ENCODE peak calls at places on chromosomes 1 and 21, in six cellular contexts. W is K562, I is SK-N-SH, Q is HepG2, X is H1, B is HCT116. H is an unnamed sample.

GRCh38 chr1:163565171-163565570 is 243.4 kb downstream of the NUF2 start:
- DNase-seq in W (no peak), I (no peak), Q (no peak), X (no peak), B (no peak), H (no peak)

GRCh38 chr1:195584870-195585624 is 1023.2 kb downstream of the KCNT2 start:
- DNase-seq in W (no peak), I (no peak), Q (no peak), X (no peak), B (peak; percentile 31), H (no peak)

GRCh38 chr1:48761411-48761810 is 15.3 kb downstream of the BEND5 start:
- DNase-seq in W (no peak), I (no peak), Q (no peak), X (no peak), B (no peak), H (no peak)

GRCh38 chr1:190633488-190633887 is 155.8 kb upstream of the BRINP3 start:
- DNase-seq in W (no peak), I (no peak), Q (no peak), X (no peak), B (no peak), H (no peak)

GRCh38 chr1:186945146-186945545 is 116.4 kb downstream of the PLA2G4A start:
- DNase-seq in W (no peak), I (no peak), Q (no peak), X (no peak), B (no peak), H (no peak)

GRCh38 chr1:29478046-29478791 is 241.9 kb downstream of the PTPRU start:
- DNase-seq in W (no peak), I (no peak), Q (no peak), X (peak; percentile 70), B (no peak), H (no peak)

GRCh38 chr1:155125946-155126493 is 1.7 kb upstream of the EFNA1 start:
- DNase-seq in W (no peak), I (no peak), Q (peak; percentile 88), X (peak; percentile 70), B (no peak), H (peak; percentile 75)

GRCh38 chr1:204623365-204623893 is 62.1 kb downstream of the LRRN2 start:
- DNase-seq in W (peak; percentile 94), I (peak; percentile 40), Q (peak; percentile 71), X (no peak), B (peak; percentile 26), H (peak; percentile 18)

GRCh38 chr1:91884459-91885290 is 1.3 kb downstream of the TGFBR3 start:
- DNase-seq in W (no peak), I (peak; percentile 19), Q (peak; percentile 43), X (peak; percentile 57), B (no peak), H (no peak)

GRCh38 chr1:204962742-204963632 is 80.0 kb upstream of the CNTN2 start:
- DNase-seq in W (no peak), I (no peak), Q (no peak), X (no peak), B (no peak), H (no peak)

GRCh38 chr21:36727886-36728285 is 29.0 kb downstream of the SIM2 start:
- DNase-seq in W (no peak), I (no peak), Q (no peak), X (no peak), B (no peak), H (no peak)

GRCh38 chr1:226691257-226691656 is 47.8 kb downstream of the ITPKB start:
- DNase-seq in W (no peak), I (no peak), Q (no peak), X (no peak), B (no peak), H (no peak)

GRCh38 chr1:118914379-118915161 is 73.6 kb downstream of the TBX15 start:
- DNase-seq in W (no peak), I (no peak), Q (peak; percentile 87), X (no peak), B (no peak), H (no peak)

GRCh38 chr1:41343790-41344679 is 17.2 kb upstream of the FOXO6 start:
- DNase-seq in W (no peak), I (no peak), Q (no peak), X (peak; percentile 35), B (no peak), H (no peak)

GRCh38 chr1:91166106-91166712 is 144.4 kb upstream of the ZNF644 start:
- DNase-seq in W (peak; percentile 67), I (peak; percentile 57), Q (peak; percentile 56), X (no peak), B (peak; percentile 45), H (peak; percentile 13)

DNA sequence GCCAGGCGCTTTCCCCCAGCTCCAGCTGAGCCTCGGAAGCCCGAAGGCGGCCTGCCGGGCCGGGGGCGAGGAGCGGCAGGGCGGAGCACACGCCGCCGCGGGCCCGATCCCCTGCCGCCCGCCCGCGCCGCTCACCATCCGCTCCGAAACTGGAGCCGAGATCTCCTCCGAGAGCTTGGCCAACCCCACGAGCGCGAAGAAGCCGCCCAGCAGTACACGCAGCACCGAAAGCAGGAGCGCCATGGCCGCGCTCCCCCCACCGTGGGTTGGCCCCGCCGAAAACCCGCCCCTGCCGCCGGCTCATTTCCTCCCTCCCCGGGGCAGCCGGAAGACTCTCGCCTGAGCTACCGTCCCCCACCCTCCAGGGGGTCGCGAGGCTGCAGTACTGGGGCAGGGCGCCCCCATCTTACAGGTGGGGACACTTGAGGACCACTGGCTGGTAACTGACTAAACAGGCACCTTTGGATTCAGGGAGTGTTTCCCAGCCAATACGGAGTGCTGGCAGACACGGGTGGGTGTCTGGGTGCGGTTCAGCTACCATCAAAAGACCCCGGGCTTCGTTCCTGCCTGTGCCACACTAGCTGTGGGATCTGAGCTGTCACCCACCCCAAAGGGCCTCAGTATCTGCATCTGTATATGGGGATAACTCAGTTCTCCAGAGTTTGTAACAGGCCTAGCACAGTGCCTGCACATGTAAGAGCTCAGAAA is at the start of gene TMEM35B:
- DNase-seq in W (peak; percentile 79), I (peak; percentile 87), Q (peak; percentile 13), X (peak; percentile 81), B (no peak), H (peak; percentile 53)
- TF ChIP-seq JUND in W (no peak), I (no peak), Q (no peak), X (no peak), B (no peak), H (no peak)

GRCh38 chr1:87045757-87046422 is 131.5 kb downstream of the HS2ST1 start:
- DNase-seq in W (no peak), I (no peak), Q (no peak), X (no peak), B (no peak), H (no peak)
- TF ChIP-seq JUND in W (no peak), I (no peak), Q (no peak), X (no peak), B (no peak), H (no peak)

DNA sequence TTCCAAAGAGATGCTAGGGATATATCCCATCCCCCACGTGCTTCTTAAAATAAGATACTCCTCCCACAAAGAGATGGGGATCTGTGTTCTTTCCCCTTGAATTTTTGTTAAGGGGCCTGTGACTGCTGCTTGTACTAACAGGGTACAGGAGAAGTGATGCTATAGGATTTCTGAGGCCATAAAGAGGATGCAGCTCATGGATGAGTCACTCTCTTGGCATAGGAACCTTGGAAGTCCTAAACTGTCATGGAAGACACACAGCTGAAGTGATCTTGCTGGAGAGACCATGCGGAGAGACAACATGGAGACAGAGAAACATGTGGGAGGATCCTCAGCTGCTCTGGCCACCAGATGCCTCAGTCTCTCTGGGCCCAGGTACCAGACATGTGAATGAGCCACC is 157.2 kb downstream of the S1PR1 start:
- DNase-seq in W (no peak), I (no peak), Q (no peak), X (no peak), B (no peak), H (no peak)
- TF ChIP-seq JUND in W (no peak), I (no peak), Q (no peak), X (no peak), B (no peak), H (no peak)

DNA sequence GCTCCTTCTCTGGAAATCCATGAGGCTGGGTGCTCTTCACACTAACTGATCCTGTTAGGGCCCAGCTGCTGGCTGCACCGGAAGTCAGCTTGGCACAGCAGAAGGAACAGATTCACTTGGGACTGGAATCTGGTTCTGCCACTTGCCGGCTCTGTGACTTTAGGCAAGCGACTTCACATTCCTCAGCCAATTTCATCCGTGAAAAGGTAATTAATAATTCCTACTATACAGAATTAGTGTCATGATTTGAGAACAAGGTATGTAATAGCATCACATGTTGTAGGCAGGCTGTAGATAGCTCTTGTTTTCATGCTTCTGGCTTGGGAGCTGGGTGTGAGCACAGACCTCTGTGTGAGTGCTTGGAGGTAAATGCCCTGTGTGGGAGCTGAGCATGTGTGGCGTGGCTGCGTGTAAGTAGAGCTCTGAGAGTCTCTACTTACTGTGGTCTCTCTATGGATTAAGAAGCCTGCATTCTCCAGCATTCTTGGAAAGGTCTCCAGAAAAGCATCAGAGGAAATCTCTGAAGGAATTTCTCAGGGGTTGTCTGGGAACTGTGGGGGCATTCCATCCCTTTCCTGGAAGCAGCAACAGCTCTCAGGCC is 47.5 kb upstream of the PPM1J start:
- DNase-seq in W (no peak), I (no peak), Q (no peak), X (no peak), B (no peak), H (peak; percentile 60)
- TF ChIP-seq JUND in W (no peak), I (no peak), Q (no peak), X (no peak), B (no peak), H (no peak)

GRCh38 chr1:203359010-203359571 is 8.2 kb upstream of the FMOD start:
- DNase-seq in W (no peak), I (no peak), Q (no peak), X (no peak), B (no peak), H (no peak)
- TF ChIP-seq JUND in W (no peak), I (no peak), Q (no peak), X (no peak), B (no peak), H (no peak)

H was measured in T47D.